ENCODE peak calls at places on chromosomes 3 and 15, in six cellular contexts. J is NAMALWA, C is NCI-H1092 treated with DMSO at 0.1 percent for 48 hours, N is HEK293T, I is NCI-H2081, R is fibroblast of pulmonary artery. O is an unnamed sample.

GRCh38 chr15:70208332-70208731 is 110.6 kb upstream of the TLE3 start:
- DNase-seq in J (no peak), C (no peak), N (no peak), I (no peak), R (no peak), O (no peak)

GRCh38 chr3:154126651-154127050 is 5.5 kb downstream of the ARHGEF26 start:
- DNase-seq in J (no peak), C (no peak), N (no peak), I (no peak), R (no peak), O (no peak)

GRCh38 chr15:101088788-101089578 is 162.9 kb downstream of the CHSY1 start:
- DNase-seq in J (peak), C (peak), N (peak), I (peak), R (peak), O (peak)

GRCh38 chr3:12392101-12392878 is 92.0 kb upstream of the TSEN2 start:
- DNase-seq in J (no peak), C (no peak), N (no peak), I (no peak), R (no peak), O (no peak)

GRCh38 chr3:11452988-11453847 is 181.0 kb downstream of the ATG7 start:
- DNase-seq in J (no peak), C (no peak), N (no peak), I (peak), R (peak), O (no peak)

GRCh38 chr3:45623434-45623833 is 28.9 kb downstream of the LIMD1 start:
- DNase-seq in J (no peak), C (no peak), N (no peak), I (no peak), R (no peak), O (no peak)

GRCh38 chr15:37056168-37056893 is 44.0 kb downstream of the MEIS2 start:
- DNase-seq in J (no peak), C (no peak), N (no peak), I (peak), R (peak), O (no peak)

GRCh38 chr15:41874736-41875135 is 19.1 kb downstream of the SPTBN5 start:
- DNase-seq in J (no peak), C (no peak), N (no peak), I (no peak), R (no peak), O (no peak)

GRCh38 chr3:132735589-132735988 is 13.4 kb upstream of the NPHP3 start:
- DNase-seq in J (no peak), C (no peak), N (no peak), I (no peak), R (no peak), O (no peak)

O was measured in NCI-H2171 treated with DMSO at 0.1 percent for 48 hours.